ENCODE peak calls at places on chromosomes 4 and X, in ten cellular contexts. J is CD8-positive, alpha-beta memory T cell; I is progenitor cell of endocrine pancreas; H is head of caudate nucleus; K is GM12891; M is Daoy; N is NCI-H460; R is adrenal gland; T is NCI-H1930; D is epithelial cell of esophagus. W is an unnamed sample.

GRCh38 chrX:42085836-42086235 is 162.5 kb upstream of the CASK start:
- DNase-seq in T (no peak), R (no peak), D (peak; percentile 54), M (peak; percentile 33), J (no peak), I (no peak), H (no peak), K (no peak), N (no peak), W (no peak)

GRCh38 chrX:154019633-154020499 is at the start of gene IRAK1:
- DNase-seq in H (peak; percentile 37), J (peak; percentile 52), T (no peak), K (peak; percentile 69), R (peak; percentile 53), N (peak; percentile 71), I (peak; percentile 27), D (peak; percentile 56), M (peak; percentile 72), W (no peak)

GRCh38 chr4:53987761-53988171 is 76.6 kb downstream of the CHIC2 start:
- DNase-seq in H (peak; percentile 42), R (no peak), I (no peak), K (no peak), J (no peak), M (peak; percentile 19), T (no peak), D (peak; percentile 88), N (no peak), W (no peak)

GRCh38 chrX:69615779-69616519 is at the start of gene EDA:
- DNase-seq in M (peak; percentile 90), N (peak; percentile 80), K (no peak), J (peak; percentile 45), I (peak; percentile 77), R (peak; percentile 86), D (peak; percentile 76), H (peak; percentile 88), T (no peak), W (peak; percentile 56)

GRCh38 chrX:103461156-103461555 is 58.1 kb downstream of the RAB40A start:
- DNase-seq in K (no peak), T (no peak), J (no peak), R (no peak), D (peak; percentile 45), H (no peak), N (no peak), I (no peak), M (no peak), W (no peak)

GRCh38 chr4:150581206-150581605 is 745 bp upstream of the MAB21L2 start:
- DNase-seq in I (no peak), K (no peak), M (no peak), N (no peak), D (no peak), R (no peak), J (no peak), H (no peak), T (no peak), W (no peak)

GRCh38 chr4:11428701-11429571 is at the start of gene HS3ST1:
- DNase-seq in K (peak; percentile 67), J (peak; percentile 5), I (peak; percentile 70), D (peak; percentile 94), H (peak; percentile 65), M (peak; percentile 31), T (peak; percentile 47), R (peak; percentile 88), N (peak; percentile 61), W (peak; percentile 87)

GRCh38 chrX:97009391-97009790 is 125.7 kb downstream of the RPA4 start:
- DNase-seq in N (no peak), H (no peak), D (peak; percentile 62), I (no peak), M (no peak), J (no peak), K (no peak), T (no peak), R (no peak), W (no peak)

GRCh38 chr4:115234405-115235093 is 121.1 kb upstream of the NDST4 start:
- DNase-seq in M (peak; percentile 2), H (no peak), R (no peak), N (peak; percentile 14), J (no peak), T (no peak), I (no peak), K (no peak), D (peak; percentile 45), W (peak; percentile 2)

GRCh38 chrX:38500886-38501285 is 60.5 kb upstream of the TSPAN7 start:
- DNase-seq in N (no peak), T (no peak), J (no peak), M (peak; percentile 25), H (no peak), I (no peak), K (no peak), D (peak; percentile 1), R (no peak), W (no peak)

GRCh38 chr4:171473155-171473554 is 340.0 kb upstream of the GALNTL6 start:
- DNase-seq in N (no peak), J (no peak), M (no peak), H (no peak), R (no peak), D (no peak), I (no peak), T (no peak), K (no peak), W (no peak)